ENCODE peak calls at places on chromosomes 7 and 10, in four cellular contexts. One of them, this sample, is unnamed.

GRCh38 chr7:43784030-43785001 is 25.8 kb downstream of the BLVRA start:
- DNase-seq in HFF-Myc: no peak
- DNase-seq in HCT116: no peak
- DNase-seq in brain microvascular endothelial cell: peak; percentile 22
- DNase-seq in this sample: no peak

GRCh38 chr10:91939653-91940052 is 16.1 kb downstream of the BTAF1 start:
- DNase-seq in brain microvascular endothelial cell: no peak
- DNase-seq in HCT116: no peak
- DNase-seq in HFF-Myc: no peak
- DNase-seq in this sample: no peak

GRCh38 chr10:45425628-45426563 is 51.9 kb downstream of the ALOX5 start:
- DNase-seq in brain microvascular endothelial cell: no peak
- DNase-seq in HCT116: peak; percentile 12
- DNase-seq in HFF-Myc: no peak
- DNase-seq in this sample: no peak

GRCh38 chr7:48366096-48366495 is 194.8 kb downstream of the ABCA13 start:
- DNase-seq in brain microvascular endothelial cell: no peak
- DNase-seq in HFF-Myc: no peak
- DNase-seq in HCT116: no peak
- DNase-seq in this sample: no peak

GRCh38 chr7:45456747-45457146 is 117.4 kb upstream of the ADCY1 start:
- DNase-seq in brain microvascular endothelial cell: no peak
- DNase-seq in HCT116: no peak
- DNase-seq in HFF-Myc: no peak
- DNase-seq in this sample: no peak

GRCh38 chr10:35613597-35614226 is 8.6 kb downstream of the GJD4 start:
- DNase-seq in HCT116: no peak
- DNase-seq in brain microvascular endothelial cell: peak; percentile 28
- DNase-seq in HFF-Myc: no peak
- DNase-seq in this sample: no peak

GRCh38 chr10:51103818-51104217 is 29.5 kb downstream of the PRKG1 start:
- DNase-seq in brain microvascular endothelial cell: no peak
- DNase-seq in HFF-Myc: no peak
- DNase-seq in HCT116: no peak
- DNase-seq in this sample: no peak

GRCh38 chr10:96339956-96340904 is 18.6 kb downstream of the OPALIN start:
- DNase-seq in brain microvascular endothelial cell: peak; percentile 72
- DNase-seq in HCT116: peak; percentile 53
- DNase-seq in HFF-Myc: peak; percentile 20
- DNase-seq in this sample: peak; percentile 19

GRCh38 chr7:42543953-42544352 is 306.9 kb upstream of the GLI3 start:
- DNase-seq in HCT116: no peak
- DNase-seq in HFF-Myc: no peak
- DNase-seq in brain microvascular endothelial cell: no peak
- DNase-seq in this sample: no peak

GRCh38 chr7:37433166-37433565 is 15.5 kb downstream of the ELMO1 start:
- DNase-seq in HFF-Myc: no peak
- DNase-seq in HCT116: no peak
- DNase-seq in brain microvascular endothelial cell: no peak
- DNase-seq in this sample: no peak

GRCh38 chr10:51786684-51787035 is 87.3 kb upstream of the CSTF2T start:
- DNase-seq in HFF-Myc: no peak
- DNase-seq in HCT116: no peak
- DNase-seq in brain microvascular endothelial cell: no peak
- DNase-seq in this sample: no peak

GRCh38 chr7:1041471-1042160 is 2.7 kb upstream of the GPR146 start:
- DNase-seq in HFF-Myc: no peak
- DNase-seq in brain microvascular endothelial cell: no peak
- DNase-seq in HCT116: no peak
- DNase-seq in this sample: no peak

GRCh38 chr7:54944179-54944578 is 74.6 kb upstream of the EGFR start:
- DNase-seq in HCT116: no peak
- DNase-seq in HFF-Myc: no peak
- DNase-seq in brain microvascular endothelial cell: peak; percentile 26
- DNase-seq in this sample: no peak

GRCh38 chr7:149637911-149638565 is 135.3 kb downstream of the ZNF467 start:
- DNase-seq in brain microvascular endothelial cell: no peak
- DNase-seq in HCT116: no peak
- DNase-seq in HFF-Myc: no peak
- DNase-seq in this sample: no peak

GRCh38 chr7:140904081-140904480 is 20.6 kb downstream of the BRAF start:
- DNase-seq in brain microvascular endothelial cell: peak; percentile 16
- DNase-seq in HFF-Myc: no peak
- DNase-seq in HCT116: no peak
- DNase-seq in this sample: no peak

GRCh38 chr10:122159159-122159970 is 111.7 kb upstream of the BTBD16 start:
- DNase-seq in brain microvascular endothelial cell: no peak
- DNase-seq in HFF-Myc: no peak
- DNase-seq in HCT116: no peak
- DNase-seq in this sample: no peak

GRCh38 chr7:79506481-79506880 is 53.0 kb upstream of the MAGI2 start:
- DNase-seq in brain microvascular endothelial cell: peak; percentile 37
- DNase-seq in HCT116: no peak
- DNase-seq in HFF-Myc: no peak
- DNase-seq in this sample: no peak

GRCh38 chr7:79497728-79498127 is 44.3 kb upstream of the MAGI2 start:
- DNase-seq in brain microvascular endothelial cell: no peak
- DNase-seq in HCT116: no peak
- DNase-seq in HFF-Myc: no peak
- DNase-seq in this sample: no peak

GRCh38 chr7:79507161-79507560 is 53.7 kb upstream of the MAGI2 start:
- DNase-seq in brain microvascular endothelial cell: no peak
- DNase-seq in HFF-Myc: no peak
- DNase-seq in HCT116: no peak
- DNase-seq in this sample: no peak

GRCh38 chr7:79504607-79505389 is 51.3 kb upstream of the MAGI2 start:
- DNase-seq in brain microvascular endothelial cell: no peak
- DNase-seq in HCT116: peak; percentile 15
- DNase-seq in HFF-Myc: no peak
- DNase-seq in this sample: no peak

GRCh38 chr7:79502151-79502550 is 48.7 kb upstream of the MAGI2 start:
- DNase-seq in brain microvascular endothelial cell: no peak
- DNase-seq in HFF-Myc: no peak
- DNase-seq in HCT116: no peak
- DNase-seq in this sample: no peak
- TF ChIP-seq CTCF in brain microvascular endothelial cell: peak; percentile 19
- TF ChIP-seq CTCF in HFF-Myc: peak; percentile 13
- TF ChIP-seq CTCF in HCT116: peak; percentile 58
- TF ChIP-seq CTCF in this sample: no peak

GRCh38 chr7:2100278-2101205 is 132.2 kb downstream of the MAD1L1 start:
- DNase-seq in brain microvascular endothelial cell: no peak
- DNase-seq in HCT116: no peak
- DNase-seq in HFF-Myc: no peak
- DNase-seq in this sample: no peak
- TF ChIP-seq CTCF in brain microvascular endothelial cell: no peak
- TF ChIP-seq CTCF in HCT116: no peak
- TF ChIP-seq CTCF in HFF-Myc: no peak
- TF ChIP-seq CTCF in this sample: no peak

GRCh38 chr10:12154516-12154915 is 25.0 kb downstream of the SEC61A2 start:
- DNase-seq in brain microvascular endothelial cell: no peak
- DNase-seq in HCT116: no peak
- DNase-seq in HFF-Myc: no peak
- DNase-seq in this sample: no peak
- TF ChIP-seq CTCF in brain microvascular endothelial cell: no peak
- TF ChIP-seq CTCF in HCT116: no peak
- TF ChIP-seq CTCF in HFF-Myc: no peak
- TF ChIP-seq CTCF in this sample: no peak

GRCh38 chr10:63901916-63902315 is 380.7 kb downstream of the REEP3 start:
- DNase-seq in brain microvascular endothelial cell: no peak
- DNase-seq in HCT116: no peak
- DNase-seq in HFF-Myc: no peak
- DNase-seq in this sample: no peak

GRCh38 chr10:63896992-63897391 is 375.8 kb downstream of the REEP3 start:
- DNase-seq in brain microvascular endothelial cell: no peak
- DNase-seq in HCT116: no peak
- DNase-seq in HFF-Myc: no peak
- DNase-seq in this sample: no peak

GRCh38 chr10:63901228-63901627 is 380.0 kb downstream of the REEP3 start:
- DNase-seq in HFF-Myc: no peak
- DNase-seq in HCT116: no peak
- DNase-seq in brain microvascular endothelial cell: no peak
- DNase-seq in this sample: no peak
- TF ChIP-seq CTCF in HFF-Myc: peak; percentile 56
- TF ChIP-seq CTCF in HCT116: peak; percentile 73
- TF ChIP-seq CTCF in brain microvascular endothelial cell: peak; percentile 50
- TF ChIP-seq CTCF in this sample: no peak

GRCh38 chr10:49324711-49325110 is 25.7 kb downstream of the C10orf71 start:
- DNase-seq in HFF-Myc: no peak
- DNase-seq in brain microvascular endothelial cell: no peak
- DNase-seq in HCT116: no peak
- DNase-seq in this sample: no peak
- TF ChIP-seq CTCF in HFF-Myc: peak; percentile 15
- TF ChIP-seq CTCF in brain microvascular endothelial cell: peak; percentile 47
- TF ChIP-seq CTCF in HCT116: peak; percentile 17
- TF ChIP-seq CTCF in this sample: no peak

GRCh38 chr10:117002206-117002605 is 2.8 kb downstream of the SHTN1 start:
- DNase-seq in brain microvascular endothelial cell: no peak
- DNase-seq in HCT116: no peak
- DNase-seq in HFF-Myc: no peak
- DNase-seq in this sample: no peak
- TF ChIP-seq CTCF in brain microvascular endothelial cell: no peak
- TF ChIP-seq CTCF in HCT116: no peak
- TF ChIP-seq CTCF in HFF-Myc: no peak
- TF ChIP-seq CTCF in this sample: no peak

DNA sequence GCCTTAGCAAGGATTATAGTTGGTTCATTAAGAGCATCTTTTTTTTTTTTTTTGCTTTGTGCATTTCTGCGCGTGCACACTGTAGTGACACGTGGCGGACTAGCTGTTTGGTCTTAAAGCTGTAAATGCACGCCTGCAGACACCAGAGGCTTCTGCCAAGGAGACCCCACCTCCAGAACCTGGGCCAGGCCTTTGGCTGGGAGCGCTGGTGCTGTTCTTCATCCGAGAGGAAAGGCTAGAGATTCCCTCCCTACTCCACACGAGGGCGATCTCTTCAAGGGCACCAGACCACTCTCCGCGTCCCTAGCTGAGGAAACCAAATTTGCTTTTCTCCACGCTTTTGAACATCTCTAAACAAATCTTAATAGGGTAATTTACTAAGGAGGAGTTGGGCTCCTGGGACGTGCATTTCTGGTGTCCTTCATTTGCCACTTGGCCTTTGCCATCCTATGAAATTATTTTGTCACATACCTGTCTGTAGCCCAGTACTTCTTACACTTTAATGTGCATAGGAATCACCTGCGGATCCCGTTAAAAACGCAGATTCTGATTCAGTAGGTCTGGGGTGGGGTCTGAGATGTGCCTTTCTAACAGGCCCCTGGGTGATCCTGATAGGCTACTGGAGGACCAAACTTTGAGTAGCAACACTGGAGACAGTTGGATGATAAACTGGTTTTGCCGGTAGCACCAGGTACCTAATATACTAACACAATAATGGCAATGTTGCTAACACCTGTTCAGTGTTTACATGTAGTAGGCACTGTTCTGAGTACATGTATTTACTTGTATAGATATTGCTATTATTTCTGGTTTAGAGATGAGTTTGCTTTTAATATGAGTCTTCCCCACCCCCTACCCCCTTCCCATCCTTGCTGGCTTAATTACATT is 1.3 kb upstream of the SLC26A5 start:
- DNase-seq in brain microvascular endothelial cell: peak; percentile 46
- DNase-seq in HFF-Myc: peak; percentile 6
- DNase-seq in HCT116: peak; percentile 37
- DNase-seq in this sample: no peak
- TF ChIP-seq CTCF in brain microvascular endothelial cell: peak; percentile 92
- TF ChIP-seq CTCF in HFF-Myc: peak; percentile 81
- TF ChIP-seq CTCF in HCT116: peak; percentile 80
- TF ChIP-seq CTCF in this sample: no peak

This sample was measured in natural killer cell.